ENCODE peak calls at places on chromosome 14, in nine cellular contexts. D, T, I, A, Y, E, P, H and L are unnamed samples. For H3K36me3, the result is how much of the 10 kb centered on the place peaks cover.

GRCh38 chr14:68734231-68734732 is 58.6 kb downstream of the ZFP36L1 start:
- DNase-seq in D (no peak), E (no peak), H (no peak), T (no peak), Y (peak), A (no peak), P (no peak), I (no peak), L (no peak)

GRCh38 chr14:44701563-44702263 is 194.6 kb upstream of the FSCB start:
- DNase-seq in Y (no peak), T (no peak), I (no peak), D (no peak), E (no peak), A (no peak), H (no peak), P (no peak), L (no peak)

GRCh38 chr14:68730367-68730766 is 62.5 kb downstream of the ZFP36L1 start:
- DNase-seq in I (peak), T (no peak), P (peak), E (no peak), A (no peak), D (no peak), Y (no peak), H (no peak), L (no peak)

GRCh38 chr14:52878469-52878868 is 72.4 kb downstream of the FERMT2 start:
- DNase-seq in T (no peak), P (no peak), Y (no peak), A (no peak), H (no peak), E (no peak), D (no peak), I (no peak), L (no peak)

GRCh38 chr14:77979666-77980351 is 179.9 kb downstream of the ADCK1 start:
- DNase-seq in P (no peak), Y (peak), H (peak), T (no peak), D (no peak), A (no peak), I (peak), E (no peak), L (no peak)

GRCh38 chr14:89673499-89674225 is 256.6 kb upstream of the FOXN3 start:
- DNase-seq in H (no peak), T (no peak), A (no peak), P (no peak), D (no peak), Y (no peak), I (peak), E (peak), L (no peak)

GRCh38 chr14:75273272-75274044 is 5.2 kb upstream of the FOS start:
- DNase-seq in P (no peak), I (peak), Y (no peak), D (no peak), E (no peak), H (no peak), A (no peak), T (no peak), L (no peak)

GRCh38 chr14:23071975-23072539 is 14.7 kb upstream of the CDH24 start:
- DNase-seq in T (no peak), I (peak), E (peak), P (no peak), D (no peak), H (peak), Y (no peak), A (no peak), L (no peak)

GRCh38 chr14:67395876-67396189 is 16.1 kb downstream of the PLEK2 start:
- DNase-seq in E (no peak), H (no peak), T (no peak), Y (no peak), P (no peak), D (no peak), I (no peak), A (no peak), L (no peak)

GRCh38 chr14:93787465-93788306 is 599 bp downstream of the PRIMA1 start:
- DNase-seq in H (peak), E (no peak), T (no peak), Y (no peak), D (no peak), I (peak), A (no peak), P (no peak), L (no peak)

GRCh38 chr14:88327497-88327896 is 4.4 kb upstream of the KCNK10 start:
- DNase-seq in P (no peak), Y (no peak), A (no peak), D (no peak), H (no peak), T (no peak), E (no peak), I (no peak), L (no peak)

GRCh38 chr14:92785601-92786426 is 8.3 kb upstream of the GOLGA5 start:
- DNase-seq in H (peak), T (no peak), E (no peak), P (peak), D (no peak), Y (no peak), I (no peak), A (no peak), L (no peak)

GRCh38 chr14:77314043-77314442 is 6.6 kb downstream of the POMT2 start:
- DNase-seq in H (peak), E (no peak), Y (no peak), P (no peak), A (no peak), D (no peak), I (no peak), T (no peak), L (no peak)

GRCh38 chr14:72060917-72061316 is 128.7 kb downstream of the RGS6 start:
- DNase-seq in D (no peak), T (no peak), P (no peak), Y (no peak), A (no peak), H (no peak), I (no peak), E (no peak), L (no peak)

GRCh38 chr14:80954771-80955299 is 586 bp upstream of the TSHR start:
- DNase-seq in Y (peak), D (peak), P (peak), T (peak), A (peak), E (peak), I (peak), H (peak), L (peak)

GRCh38 chr14:54172562-54172961 is 215.9 kb upstream of the BMP4 start:
- DNase-seq in A (peak), D (peak), I (no peak), P (no peak), E (no peak), T (no peak), Y (no peak), H (no peak), L (no peak)

GRCh38 chr14:67268456-67269115 is 27.4 kb downstream of the PALS1 start:
- DNase-seq in I (peak), T (no peak), P (no peak), E (no peak), H (peak), A (no peak), Y (no peak), D (no peak), L (no peak)

GRCh38 chr14:88765130-88765529 is 27.6 kb downstream of the EML5 start:
- DNase-seq in E (no peak), H (no peak), T (no peak), P (no peak), I (no peak), A (no peak), Y (no peak), D (no peak), L (no peak)

GRCh38 chr14:76509291-76509690 is 133.4 kb downstream of the ESRRB start:
- DNase-seq in T (no peak), E (no peak), H (no peak), P (no peak), Y (no peak), A (no peak), D (no peak), I (no peak), L (no peak)

GRCh38 chr14:54310852-54311230 is 86.0 kb upstream of the CDKN3 start:
- DNase-seq in E (no peak), T (no peak), Y (no peak), I (no peak), D (no peak), A (no peak), H (no peak), P (no peak), L (no peak)

GRCh38 chr14:99415496-99416281 is 65.0 kb downstream of the SETD3 start:
- DNase-seq in T (peak), D (peak), H (peak), P (peak), E (peak), I (peak), Y (peak), A (no peak), L (no peak)

GRCh38 chr14:24851837-24852236 is 198.1 kb downstream of the STXBP6 start:
- DNase-seq in I (no peak), H (no peak), P (no peak), Y (no peak), T (no peak), D (no peak), A (no peak), E (no peak), L (no peak)

GRCh38 chr14:33812181-33812580 is 138.7 kb downstream of the EGLN3 start:
- DNase-seq in I (no peak), D (no peak), A (no peak), P (no peak), T (no peak), E (no peak), H (no peak), Y (no peak), L (no peak)

GRCh38 chr14:33811731-33812130 is 139.1 kb downstream of the EGLN3 start:
- DNase-seq in E (no peak), D (no peak), T (no peak), H (no peak), P (no peak), I (no peak), Y (no peak), A (no peak), L (no peak)

GRCh38 chr14:33814010-33814409 is 136.9 kb downstream of the EGLN3 start:
- DNase-seq in P (no peak), T (no peak), D (no peak), E (no peak), I (no peak), Y (no peak), H (no peak), A (no peak), L (no peak)

GRCh38 chr14:33810308-33810707 is 140.6 kb downstream of the EGLN3 start:
- DNase-seq in E (no peak), A (no peak), P (no peak), Y (no peak), I (no peak), T (no peak), D (no peak), H (no peak), L (no peak)

DNA sequence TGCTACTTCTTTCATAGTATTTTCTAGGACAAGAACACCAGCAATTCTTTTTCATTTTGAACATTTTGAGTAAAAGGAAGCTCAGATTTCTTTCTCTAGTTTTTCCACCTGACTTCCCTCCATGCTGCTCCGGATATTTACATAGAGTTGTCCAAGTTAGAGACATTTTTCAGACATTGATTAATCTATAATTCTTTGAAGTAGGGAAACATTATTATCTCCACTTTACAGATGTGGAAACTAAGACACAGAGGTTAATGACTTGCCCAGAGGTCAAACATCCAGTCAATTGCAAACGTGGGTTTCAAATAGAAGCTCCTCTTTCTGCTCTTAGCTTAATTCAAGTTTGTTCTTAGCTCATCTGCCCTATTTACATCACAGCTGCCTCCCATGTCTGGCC is 138.3 kb downstream of the EGLN3 start:
- DNase-seq in P (no peak), A (no peak), Y (no peak), E (no peak), D (no peak), H (no peak), I (no peak), T (no peak), L (no peak)
- H3K36me3 ChIP-seq in P (under half), A (under half), Y (under half), E (under half), D (under half), H (under half), I (under half), T (under half), L (under half)

DNA sequence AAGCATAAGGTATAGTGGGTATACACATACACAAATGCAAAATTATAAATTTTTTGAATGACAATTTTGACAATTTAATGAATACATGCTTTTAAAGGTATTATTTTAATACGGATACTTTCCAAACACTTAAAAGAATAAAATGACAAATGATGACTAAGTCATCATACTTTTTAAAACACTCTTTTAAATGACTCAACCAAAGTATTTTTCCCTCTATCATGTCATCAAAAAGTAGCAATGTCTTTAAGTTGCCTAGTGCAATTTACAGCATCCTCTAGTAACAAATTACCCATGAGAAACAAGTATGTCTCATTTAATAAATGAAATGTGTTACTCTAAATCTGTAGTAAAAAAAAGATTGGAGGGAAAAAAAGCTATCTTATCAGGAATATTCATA is 73.3 kb downstream of the RPS6KA5 start:
- DNase-seq in H (no peak), I (no peak), D (no peak), Y (no peak), T (no peak), A (no peak), E (no peak), P (no peak), L (no peak)
- H3K27ac ChIP-seq in H (no peak), I (no peak), D (no peak), Y (no peak), T (no peak), A (no peak), E (no peak), P (no peak), L (no peak)

GRCh38 chr14:35829449-35829848 is 3.3 kb downstream of the BRMS1L start:
- DNase-seq in T (no peak), P (no peak), A (no peak), H (no peak), E (no peak), I (no peak), D (no peak), Y (no peak), L (no peak)

GRCh38 chr14:35835208-35835982 is 9.3 kb downstream of the BRMS1L start:
- DNase-seq in H (no peak), A (no peak), Y (no peak), T (no peak), I (no peak), D (no peak), P (no peak), E (no peak), L (no peak)
- H3K36me3 ChIP-seq in H (under half), A (under half), Y (half or more), T (under half), I (under half), D (under half), P (half or more), E (under half), L (half or more)

DNA sequence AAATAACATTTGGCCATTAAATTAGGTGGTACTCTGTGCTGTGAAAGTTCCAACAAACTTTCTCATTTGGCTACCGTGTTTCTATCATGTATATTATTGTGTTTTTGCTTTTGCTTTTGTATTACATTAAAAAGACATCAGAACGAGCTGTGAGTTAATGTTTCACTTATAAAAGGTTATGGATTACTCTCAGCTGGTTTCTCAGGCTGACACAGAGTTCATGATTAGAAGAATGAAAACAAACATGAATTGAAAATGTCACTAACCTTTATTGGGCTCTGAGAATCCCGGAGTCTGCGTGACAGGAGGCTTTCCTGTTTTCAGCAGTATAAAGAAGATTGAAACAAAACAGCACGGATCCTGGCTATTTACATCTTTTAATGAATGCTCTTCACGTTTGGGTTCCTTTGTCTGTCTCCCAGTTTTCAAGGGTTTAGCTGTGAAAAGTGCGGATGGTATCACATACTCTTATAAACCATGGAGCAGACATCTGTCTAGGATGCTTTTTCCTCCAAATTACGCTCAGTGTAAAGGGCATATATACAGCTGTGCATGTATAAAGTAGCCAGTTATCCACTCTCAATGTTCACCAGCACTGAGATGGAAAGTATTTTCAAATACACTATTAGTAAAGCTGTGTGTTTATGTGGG is 153.6 kb downstream of the PTCSC3 start:
- DNase-seq in Y (no peak), A (no peak), T (no peak), D (no peak), P (no peak), E (no peak), H (no peak), I (no peak), L (no peak)
- H3K27ac ChIP-seq in Y (no peak), A (no peak), T (peak), D (no peak), P (no peak), E (no peak), H (no peak), I (no peak), L (no peak)